ENCODE peak calls at places on chromosome 20, in ten cellular contexts. One of them, this sample, is unnamed.
A peak's percentile ranks its signal among the peaks of the same experiment; 100 is the strongest.

GRCh38 chr20:2761885-2762284 is 38.5 kb downstream of the CPXM1 start:
- DNase-seq in activated CD4-positive, alpha-beta T cell treated with anti-CD3 and anti-CD28 coated beads, Interleukin-2, amount 10 ng/mL, durations not matched to agents 7 days and 5 days: no peak
- DNase-seq in ACHN: no peak
- DNase-seq in nucleus accumbens: no peak
- DNase-seq in NB4: no peak
- DNase-seq in T-cell: no peak
- DNase-seq in ascending aorta: no peak
- DNase-seq in T-helper 1 cell: no peak
- DNase-seq in putamen: no peak
- DNase-seq in RCC 7860: no peak
- DNase-seq in this sample: no peak

GRCh38 chr20:10565922-10566897 is 107.6 kb downstream of the JAG1 start:
- DNase-seq in ascending aorta: no peak
- DNase-seq in nucleus accumbens: no peak
- DNase-seq in putamen: no peak
- DNase-seq in T-helper 1 cell: no peak
- DNase-seq in NB4: no peak
- DNase-seq in T-cell: no peak
- DNase-seq in activated CD4-positive, alpha-beta T cell treated with anti-CD3 and anti-CD28 coated beads, Interleukin-2, amount 10 ng/mL, durations not matched to agents 7 days and 5 days: no peak
- DNase-seq in RCC 7860: no peak
- DNase-seq in ACHN: no peak
- DNase-seq in this sample: no peak

GRCh38 chr20:57713951-57714350 is 4.1 kb upstream of the PMEPA1 start:
- DNase-seq in NB4: no peak
- DNase-seq in activated CD4-positive, alpha-beta T cell treated with anti-CD3 and anti-CD28 coated beads, Interleukin-2, amount 10 ng/mL, durations not matched to agents 7 days and 5 days: no peak
- DNase-seq in RCC 7860: no peak
- DNase-seq in ACHN: no peak
- DNase-seq in T-cell: no peak
- DNase-seq in nucleus accumbens: no peak
- DNase-seq in ascending aorta: no peak
- DNase-seq in putamen: no peak
- DNase-seq in T-helper 1 cell: no peak
- DNase-seq in this sample: no peak

GRCh38 chr20:59861389-59861788 is 72.0 kb downstream of the SYCP2 start:
- DNase-seq in T-helper 1 cell: no peak
- DNase-seq in NB4: no peak
- DNase-seq in activated CD4-positive, alpha-beta T cell treated with anti-CD3 and anti-CD28 coated beads, Interleukin-2, amount 10 ng/mL, durations not matched to agents 7 days and 5 days: no peak
- DNase-seq in putamen: no peak
- DNase-seq in nucleus accumbens: no peak
- DNase-seq in RCC 7860: no peak
- DNase-seq in T-cell: no peak
- DNase-seq in ACHN: no peak
- DNase-seq in ascending aorta: no peak
- DNase-seq in this sample: no peak

GRCh38 chr20:38108438-38109024 is 56.5 kb downstream of the TGM2 start:
- DNase-seq in NB4: no peak
- DNase-seq in T-helper 1 cell: no peak
- DNase-seq in putamen: no peak
- DNase-seq in RCC 7860: no peak
- DNase-seq in T-cell: no peak
- DNase-seq in activated CD4-positive, alpha-beta T cell treated with anti-CD3 and anti-CD28 coated beads, Interleukin-2, amount 10 ng/mL, durations not matched to agents 7 days and 5 days: peak; percentile 4
- DNase-seq in ACHN: no peak
- DNase-seq in ascending aorta: no peak
- DNase-seq in nucleus accumbens: no peak
- DNase-seq in this sample: no peak

GRCh38 chr20:57693002-57693582 is 16.7 kb downstream of the PMEPA1 start:
- DNase-seq in NB4: no peak
- DNase-seq in ACHN: peak; percentile 62
- DNase-seq in T-helper 1 cell: no peak
- DNase-seq in nucleus accumbens: no peak
- DNase-seq in ascending aorta: no peak
- DNase-seq in putamen: no peak
- DNase-seq in T-cell: no peak
- DNase-seq in activated CD4-positive, alpha-beta T cell treated with anti-CD3 and anti-CD28 coated beads, Interleukin-2, amount 10 ng/mL, durations not matched to agents 7 days and 5 days: no peak
- DNase-seq in RCC 7860: peak; percentile 99
- DNase-seq in this sample: no peak

GRCh38 chr20:56400001-56400640 is 7.7 kb downstream of the CSTF1 start:
- DNase-seq in NB4: peak; percentile 85
- DNase-seq in ACHN: peak; percentile 65
- DNase-seq in nucleus accumbens: peak; percentile 28
- DNase-seq in RCC 7860: peak; percentile 27
- DNase-seq in activated CD4-positive, alpha-beta T cell treated with anti-CD3 and anti-CD28 coated beads, Interleukin-2, amount 10 ng/mL, durations not matched to agents 7 days and 5 days: peak; percentile 81
- DNase-seq in putamen: peak; percentile 53
- DNase-seq in ascending aorta: no peak
- DNase-seq in T-cell: peak; percentile 33
- DNase-seq in T-helper 1 cell: peak; percentile 39
- DNase-seq in this sample: peak; percentile 18

GRCh38 chr20:56345911-56346310 is 12.9 kb upstream of the FAM210B start:
- DNase-seq in T-cell: no peak
- DNase-seq in RCC 7860: no peak
- DNase-seq in ACHN: no peak
- DNase-seq in T-helper 1 cell: no peak
- DNase-seq in ascending aorta: no peak
- DNase-seq in nucleus accumbens: no peak
- DNase-seq in NB4: peak; percentile 55
- DNase-seq in activated CD4-positive, alpha-beta T cell treated with anti-CD3 and anti-CD28 coated beads, Interleukin-2, amount 10 ng/mL, durations not matched to agents 7 days and 5 days: no peak
- DNase-seq in putamen: no peak
- DNase-seq in this sample: no peak